ENCODE peak calls at places on chromosomes 7 and 10, in five cellular contexts. E is body of pancreas, M is lower lobe of right lung, U is A549, P is cardiac muscle cell. I is an unnamed sample.

GRCh38 chr10:24685958-24686540 is 37.6 kb downstream of the ARHGAP21 start:
- DNase-seq in E (no peak), M (no peak), U (no peak), P (peak), I (no peak)

GRCh38 chr10:75201793-75202307 is 8.7 kb upstream of the VDAC2 start:
- DNase-seq in E (no peak), M (no peak), U (no peak), P (no peak), I (no peak)

GRCh38 chr7:108609643-108610042 is 40.0 kb downstream of the DNAJB9 start:
- DNase-seq in E (no peak), M (no peak), U (no peak), P (no peak), I (no peak)

GRCh38 chr10:128576916-128577670 is 450.9 kb upstream of the MKI67 start:
- DNase-seq in E (no peak), M (no peak), U (no peak), P (peak), I (no peak)

GRCh38 chr10:29607576-29607975 is 27.2 kb downstream of the SVIL start:
- DNase-seq in E (no peak), M (no peak), U (no peak), P (no peak), I (no peak)

GRCh38 chr10:86970152-86970886 is 2.0 kb downstream of the ADIRF start:
- DNase-seq in E (peak), M (peak), U (no peak), P (peak), I (no peak)

GRCh38 chr10:49264177-49264677 is 34.7 kb upstream of the C10orf71 start:
- DNase-seq in E (no peak), M (no peak), U (no peak), P (no peak), I (no peak)

GRCh38 chr10:26372513-26373354 is 65.4 kb upstream of the APBB1IP start:
- DNase-seq in E (no peak), M (no peak), U (no peak), P (no peak), I (no peak)

GRCh38 chr10:79299397-79300370 is 47.6 kb upstream of the PPIF start:
- DNase-seq in E (no peak), M (no peak), U (peak), P (peak), I (no peak)

GRCh38 chr10:97960269-97960869 is 70.1 kb downstream of the CRTAC1 start:
- DNase-seq in E (no peak), M (no peak), U (no peak), P (no peak), I (no peak)

GRCh38 chr10:98134431-98135221 is at the start of gene R3HCC1L:
- DNase-seq in E (peak), M (peak), U (peak), P (peak), I (peak)

GRCh38 chr7:156003220-156004162 is 191.2 kb upstream of the SHH start:
- DNase-seq in E (no peak), M (no peak), U (no peak), P (no peak), I (no peak)

GRCh38 chr10:54131833-54132232 is 669.2 kb downstream of the PCDH15 start:
- DNase-seq in E (no peak), M (no peak), U (no peak), P (no peak), I (no peak)

GRCh38 chr7:69596723-69597277 is 1.5 kb upstream of the AUTS2 start:
- DNase-seq in E (peak), M (no peak), U (no peak), P (no peak), I (no peak)

GRCh38 chr7:99379043-99379577 is 4.6 kb downstream of the ARPC1B start:
- DNase-seq in E (peak), M (peak), U (no peak), P (peak), I (no peak)

GRCh38 chr10:128063736-128064614 is 62.2 kb downstream of the MKI67 start:
- DNase-seq in E (no peak), M (peak), U (no peak), P (no peak), I (no peak)

GRCh38 chr10:45591262-45591661 is 81.3 kb downstream of the ZFAND4 start:
- DNase-seq in E (no peak), M (no peak), U (no peak), P (no peak), I (no peak)

GRCh38 chr7:79730971-79731370 is 277.5 kb upstream of the MAGI2 start:
- DNase-seq in E (no peak), M (no peak), U (no peak), P (no peak), I (no peak)

GRCh38 chr10:44300666-44301649 is 83.9 kb downstream of the CXCL12 start:
- DNase-seq in E (peak), M (no peak), U (peak), P (peak), I (no peak)

GRCh38 chr10:58576736-58577366 is 64.2 kb downstream of the BICC1 start:
- DNase-seq in E (no peak), M (no peak), U (no peak), P (no peak), I (no peak)

GRCh38 chr10:79293841-79294705 is 53.2 kb upstream of the PPIF start:
- DNase-seq in E (no peak), M (peak), U (no peak), P (no peak), I (no peak)

GRCh38 chr10:54266395-54266794 is 534.6 kb downstream of the PCDH15 start:
- DNase-seq in E (no peak), M (no peak), U (no peak), P (no peak), I (no peak)

DNA sequence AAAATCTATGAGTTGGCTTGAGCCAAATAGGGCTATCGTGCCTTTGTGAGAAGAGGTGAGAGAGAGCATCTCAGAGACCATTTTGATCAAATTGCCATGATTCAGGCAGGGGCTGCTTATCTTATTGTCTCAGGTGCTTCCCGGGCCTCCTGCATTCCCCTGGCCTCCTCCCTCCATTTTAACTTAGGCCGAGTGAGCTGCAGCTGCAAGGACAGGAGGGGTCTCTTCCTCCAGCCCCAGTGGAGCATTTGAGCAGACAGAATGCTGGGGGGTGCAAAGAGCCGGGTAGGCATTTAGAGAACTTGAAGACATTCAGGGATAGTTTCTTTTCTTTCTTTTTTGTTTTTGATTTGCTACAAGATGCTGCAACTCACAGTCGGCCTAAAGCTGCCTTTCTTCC is 59.0 kb downstream of the BUB3 start:
- DNase-seq in E (no peak), M (no peak), U (no peak), P (no peak), I (no peak)
- H3K27ac ChIP-seq in E (no peak), M (no peak), U (no peak), P (no peak), I (no peak)

DNA sequence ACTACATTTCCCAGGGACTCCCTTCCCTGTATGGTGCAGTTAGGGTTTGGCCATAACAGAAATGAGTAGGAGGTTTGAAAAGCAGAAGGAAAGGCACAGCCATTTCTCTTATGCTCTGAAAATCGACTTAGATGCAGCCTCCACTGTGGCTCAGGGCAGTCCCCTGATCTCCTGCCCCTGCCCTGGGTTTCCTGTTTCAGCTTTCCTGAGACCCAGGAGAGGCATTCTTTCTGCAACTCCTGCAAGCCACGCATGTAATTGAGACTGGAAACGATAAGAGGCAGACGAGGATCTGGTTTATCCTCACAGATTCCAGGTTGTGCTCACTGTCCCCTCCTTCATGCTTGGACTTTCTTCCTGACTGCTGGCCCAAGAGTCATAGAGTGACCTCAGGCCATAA is 461.2 kb upstream of the VSTM2A start:
- DNase-seq in E (no peak), M (no peak), U (no peak), P (no peak), I (no peak)
- TF ChIP-seq CTCF in E (no peak), M (no peak), U (no peak), P (no peak), I (no peak)

GRCh38 chr10:114017873-114018272 is 25.8 kb upstream of the ADRB1 start:
- DNase-seq in E (no peak), M (no peak), U (no peak), P (no peak), I (no peak)
- H3K27ac ChIP-seq in E (no peak), M (no peak), U (no peak), P (no peak), I (no peak)

GRCh38 chr10:100895896-100896295 is 16.9 kb upstream of the SLF2 start:
- DNase-seq in E (no peak), M (no peak), U (no peak), P (no peak), I (no peak)

GRCh38 chr10:100894033-100894432 is 18.7 kb upstream of the SLF2 start:
- DNase-seq in E (no peak), M (no peak), U (no peak), P (no peak), I (no peak)

GRCh38 chr10:100894589-100895294 is 18.0 kb upstream of the SLF2 start:
- DNase-seq in E (no peak), M (no peak), U (no peak), P (no peak), I (no peak)

GRCh38 chr10:100896876-100897461 is 15.8 kb upstream of the SLF2 start:
- DNase-seq in E (no peak), M (no peak), U (no peak), P (no peak), I (no peak)

DNA sequence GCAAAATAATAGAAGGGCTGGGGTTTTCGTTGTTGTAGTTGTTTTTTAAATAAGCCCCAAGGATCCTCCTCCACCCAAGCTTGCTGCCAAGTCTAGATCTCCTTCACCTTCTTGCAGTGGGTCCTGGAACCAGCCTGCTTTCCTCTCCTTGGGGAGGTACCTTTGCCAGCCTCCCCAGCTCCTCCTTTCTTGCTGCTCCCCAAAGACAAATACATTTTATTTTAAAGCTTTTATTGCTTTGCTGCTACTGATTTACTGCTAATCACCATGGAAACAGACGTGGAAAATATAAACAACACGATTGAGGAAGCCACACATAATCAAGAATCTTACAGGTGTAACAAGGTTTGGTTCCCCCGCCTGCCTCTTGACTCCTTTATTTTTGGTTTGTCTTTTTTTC is 17.4 kb upstream of the SLF2 start:
- DNase-seq in E (no peak), M (no peak), U (no peak), P (no peak), I (no peak)
- TF ChIP-seq CTCF in E (no peak), M (no peak), U (no peak), P (no peak), I (no peak)

GRCh38 chr7:32579776-32580175 is 84.5 kb downstream of the AVL9 start:
- DNase-seq in E (no peak), M (no peak), U (no peak), P (no peak), I (no peak)
- H3K27ac ChIP-seq in E (no peak), M (no peak), U (peak), P (peak), I (no peak)

GRCh38 chr10:103613616-103614015 is 120.1 kb downstream of the NEURL1 start:
- DNase-seq in E (no peak), M (no peak), U (no peak), P (no peak), I (no peak)

GRCh38 chr10:103610083-103610472 is 116.6 kb downstream of the NEURL1 start:
- DNase-seq in E (no peak), M (no peak), U (no peak), P (no peak), I (no peak)

GRCh38 chr10:103614511-103615158 is 121.1 kb downstream of the NEURL1 start:
- DNase-seq in E (no peak), M (no peak), U (no peak), P (no peak), I (no peak)

GRCh38 chr10:103610921-103611511 is 117.5 kb downstream of the NEURL1 start:
- DNase-seq in E (no peak), M (no peak), U (no peak), P (no peak), I (no peak)

DNA sequence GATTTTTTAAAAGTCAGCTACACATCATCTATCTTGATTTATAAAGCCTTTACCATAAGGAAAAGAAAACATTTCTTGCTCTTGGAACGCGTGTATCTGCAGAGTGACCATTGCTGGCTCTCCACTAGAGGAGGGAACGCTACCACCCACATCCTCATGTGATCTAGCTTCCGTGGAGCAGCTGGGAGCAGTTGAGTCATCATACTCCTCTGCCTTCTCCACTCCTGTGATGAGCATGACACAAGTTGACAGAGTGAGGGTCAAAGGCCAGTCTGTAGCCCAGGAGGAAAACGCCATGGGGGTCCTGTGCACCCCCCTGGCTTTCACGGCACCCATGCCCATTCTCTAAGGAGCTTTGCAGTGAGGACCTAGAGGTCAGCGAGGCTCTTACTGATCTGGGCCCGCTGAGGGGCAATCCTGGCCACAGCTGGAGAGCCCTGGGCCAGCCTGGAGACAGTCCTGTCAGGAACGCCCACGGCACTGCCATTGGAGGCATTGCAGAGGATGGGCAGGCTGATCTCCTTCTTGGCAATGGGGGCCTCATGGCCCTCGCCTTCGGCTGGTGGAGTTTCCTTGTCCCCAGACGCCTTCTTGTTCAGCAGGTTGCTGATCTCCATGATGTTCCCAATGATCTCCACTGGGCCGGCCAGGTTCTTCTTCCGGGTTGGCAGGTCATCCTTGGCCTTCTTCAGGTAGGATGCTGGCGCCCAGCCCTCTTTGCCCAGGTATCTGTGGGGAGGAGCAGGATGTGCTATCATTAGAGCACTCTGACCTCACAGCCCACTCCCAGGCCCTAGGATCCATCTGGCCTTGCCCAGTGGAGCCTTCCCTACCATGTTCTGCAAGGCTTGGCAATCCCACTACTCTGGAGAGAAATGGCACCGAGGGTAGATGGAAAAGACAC is 119.2 kb downstream of the NEURL1 start:
- DNase-seq in E (no peak), M (no peak), U (no peak), P (peak), I (no peak)
- TF ChIP-seq CTCF in E (no peak), M (no peak), U (no peak), P (peak), I (no peak)

DNA sequence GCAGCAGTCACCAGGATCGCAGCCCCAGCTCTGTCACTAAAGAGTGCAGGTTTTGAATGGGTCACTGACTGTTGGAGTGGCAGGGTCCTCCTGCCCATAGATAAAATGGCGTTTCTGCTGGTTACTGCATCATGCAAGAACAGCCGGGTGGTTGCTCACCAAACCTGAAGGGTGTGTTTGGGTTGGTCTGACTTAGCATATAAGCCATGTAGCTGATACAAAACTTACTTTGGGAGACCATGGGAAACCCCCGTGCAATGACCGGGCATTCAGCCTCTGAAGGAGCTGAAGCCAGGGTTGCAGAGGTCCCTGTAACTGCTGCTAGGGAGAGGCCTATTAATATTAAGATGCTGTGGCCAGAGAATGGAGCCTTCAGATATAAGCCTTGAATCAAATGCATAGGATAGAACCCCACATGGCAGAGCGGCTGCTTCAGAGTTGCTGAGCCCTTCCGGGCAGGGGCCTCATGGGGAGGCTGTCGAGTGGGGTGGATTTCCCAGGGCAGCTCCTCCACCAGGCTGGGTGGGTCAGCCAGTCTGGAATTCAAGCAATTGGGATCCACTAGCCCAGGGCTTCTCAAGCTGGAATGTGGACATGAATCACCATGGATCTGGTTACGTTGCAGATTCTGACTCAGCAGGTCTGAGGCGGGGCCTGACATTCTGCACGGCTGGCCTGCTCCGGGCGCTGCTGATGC is 70.9 kb upstream of the CTBP2 start:
- DNase-seq in E (no peak), M (no peak), U (peak), P (peak), I (no peak)
- H3K27ac ChIP-seq in E (no peak), M (no peak), U (peak), P (no peak), I (no peak)

DNA sequence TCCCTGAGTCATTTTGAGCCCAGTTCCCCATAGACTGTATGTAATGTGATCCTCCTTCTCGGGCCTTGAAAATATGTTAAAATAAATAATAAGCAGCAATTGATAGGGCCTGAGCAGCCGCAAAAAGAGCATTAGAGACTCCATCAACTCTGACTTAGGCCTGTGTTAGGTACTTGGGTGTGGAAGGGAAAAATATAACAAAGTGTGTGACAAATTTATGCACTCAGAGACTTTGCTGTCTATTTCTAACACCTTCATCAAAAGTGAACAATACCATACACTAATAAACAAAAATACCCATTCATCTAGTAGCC is 31.4 kb upstream of the HABP2 start:
- DNase-seq in E (no peak), M (no peak), U (no peak), P (no peak), I (no peak)
- TF ChIP-seq CTCF in E (no peak), M (no peak), U (no peak), P (no peak), I (no peak)

GRCh38 chr7:150627959-150628358 is 4.2 kb downstream of the GIMAP6 start:
- DNase-seq in E (no peak), M (no peak), U (no peak), P (no peak), I (no peak)
- H3K27ac ChIP-seq in E (no peak), M (no peak), U (no peak), P (no peak), I (peak)

DNA sequence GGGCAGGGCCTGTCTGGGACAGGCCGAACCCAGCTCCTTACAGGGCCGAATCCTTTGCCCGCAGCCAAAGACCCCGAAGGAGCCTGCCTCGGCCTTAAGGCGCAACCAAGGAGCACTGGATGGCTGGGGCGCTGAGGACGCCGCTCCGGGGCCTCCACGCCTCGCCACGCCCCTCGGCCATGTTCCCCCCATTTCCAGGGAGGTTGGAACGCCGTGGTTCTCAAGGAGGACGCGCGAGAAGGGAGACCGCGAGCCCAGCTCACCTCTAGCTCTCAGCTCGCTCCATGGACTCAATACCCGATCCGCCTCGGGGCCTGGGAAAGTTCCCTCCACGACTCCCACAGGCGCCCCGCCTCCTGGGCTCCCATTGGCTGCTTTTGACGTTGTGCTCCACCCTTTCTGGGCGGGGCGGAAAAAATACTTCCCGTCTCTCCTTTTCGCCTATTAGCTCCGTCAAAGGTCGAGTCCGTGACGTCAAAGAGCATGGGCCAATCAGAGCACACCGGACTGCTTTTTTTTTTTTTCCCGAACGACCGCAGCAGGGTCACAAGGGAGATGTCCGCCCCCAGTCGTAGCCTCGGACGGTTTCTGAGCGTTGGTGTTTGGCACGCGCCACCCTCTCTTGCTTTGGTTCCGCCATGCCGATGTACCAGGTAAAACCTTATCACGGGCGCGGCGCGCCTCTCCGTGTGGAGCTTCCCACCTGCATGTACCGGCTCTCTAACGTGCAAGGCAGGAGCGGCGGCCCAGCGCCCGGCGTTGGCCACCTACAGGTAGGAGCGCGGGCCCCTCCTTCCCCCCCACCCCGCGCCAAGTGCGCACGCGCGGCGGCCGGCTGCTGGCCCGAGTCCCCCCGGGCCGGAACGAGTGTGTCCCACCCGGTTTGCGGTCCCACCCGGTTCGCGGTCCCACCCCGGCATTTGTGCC is 305.7 kb downstream of the TYW1 start:
- DNase-seq in E (peak), M (peak), U (peak), P (peak), I (peak)
- TF ChIP-seq CTCF in E (peak), M (peak), U (no peak), P (peak), I (no peak)